ENCODE peak calls at places on chromosomes 12 and 14, in seven cellular contexts. Y, W, E, Z, B, K and T are unnamed samples.

GRCh38 chr14:22397338-22397737 is 191.7 kb downstream of the DAD1 start:
- DNase-seq in Y (no peak), W (no peak), E (no peak), Z (no peak), B (no peak), K (no peak), T (no peak)

GRCh38 chr14:57244103-57244502 is 24.6 kb downstream of the EXOC5 start:
- DNase-seq in Y (no peak), W (no peak), E (no peak), Z (no peak), B (no peak), K (no peak), T (no peak)

GRCh38 chr14:91223028-91223783 is 21.3 kb downstream of the GPR68 start:
- DNase-seq in Y (no peak), W (no peak), E (no peak), Z (no peak), B (no peak), K (no peak), T (no peak)

GRCh38 chr14:35867280-35867629 is 41.1 kb downstream of the BRMS1L start:
- DNase-seq in Y (no peak), W (no peak), E (no peak), Z (no peak), B (no peak), K (no peak), T (no peak)

GRCh38 chr14:98177551-98177950 is 1094.4 kb downstream of the BCL11B start:
- DNase-seq in Y (no peak), W (no peak), E (no peak), Z (no peak), B (no peak), K (peak; percentile 12), T (no peak)

GRCh38 chr12:113479578-113480335 is 8.1 kb upstream of the LHX5 start:
- DNase-seq in Y (peak; percentile 4), W (no peak), E (peak; percentile 45), Z (no peak), B (no peak), K (no peak), T (peak; percentile 70)

GRCh38 chr12:77724367-77724957 is 106.2 kb upstream of the NAV3 start:
- DNase-seq in Y (no peak), W (no peak), E (peak; percentile 11), Z (no peak), B (no peak), K (no peak), T (no peak)

GRCh38 chr14:38808734-38809455 is 294.1 kb downstream of the SEC23A start:
- DNase-seq in Y (no peak), W (no peak), E (no peak), Z (no peak), B (no peak), K (no peak), T (no peak)

GRCh38 chr12:23202746-23203145 is 577.8 kb downstream of the ETNK1 start:
- DNase-seq in Y (no peak), W (no peak), E (no peak), Z (no peak), B (no peak), K (no peak), T (no peak)

GRCh38 chr14:38065101-38065762 is 142.5 kb upstream of the SSTR1 start:
- DNase-seq in Y (no peak), W (peak; percentile 79), E (no peak), Z (no peak), B (no peak), K (peak; percentile 63), T (no peak)

GRCh38 chr14:90999299-90999698 is 61.1 kb downstream of the RPS6KA5 start:
- DNase-seq in Y (peak; percentile 30), W (no peak), E (no peak), Z (no peak), B (no peak), K (no peak), T (no peak)

GRCh38 chr12:3038166-3038565 is 39.0 kb upstream of the TSPAN9 start:
- DNase-seq in Y (no peak), W (no peak), E (no peak), Z (no peak), B (no peak), K (no peak), T (no peak)

GRCh38 chr14:101174522-101174838 is 271.0 kb upstream of the RTL1 start:
- DNase-seq in Y (no peak), W (no peak), E (no peak), Z (peak; percentile 55), B (no peak), K (no peak), T (peak; percentile 30)

GRCh38 chr12:11686135-11686534 is 36.7 kb downstream of the ETV6 start:
- DNase-seq in Y (no peak), W (no peak), E (no peak), Z (no peak), B (no peak), K (no peak), T (no peak)